ENCODE peak calls at places on chromosomes 7 and 10, in nine cellular contexts. J, T, L, I, Q, O, N, S and G are unnamed samples.

GRCh38 chr10:3972460-3973366 is 187.7 kb upstream of the KLF6 start:
- DNase-seq in J (no peak), T (peak), L (no peak), I (peak), Q (no peak), O (no peak), N (no peak), S (no peak), G (no peak)

GRCh38 chr10:119286983-119287612 is 79.7 kb downstream of the GRK5 start:
- DNase-seq in J (no peak), T (no peak), L (no peak), I (no peak), Q (no peak), O (no peak), N (no peak), S (no peak), G (no peak)

GRCh38 chr10:99924451-99924850 is 85.3 kb downstream of the DNMBP start:
- DNase-seq in J (no peak), T (no peak), L (no peak), I (no peak), Q (no peak), O (no peak), N (no peak), S (no peak), G (no peak)

GRCh38 chr7:18087031-18087686 is 59.5 kb upstream of the PRPS1L1 start:
- DNase-seq in J (no peak), T (no peak), L (no peak), I (no peak), Q (peak), O (no peak), N (peak), S (no peak), G (peak)

GRCh38 chr7:4513450-4513849 is 168.6 kb upstream of the FOXK1 start:
- DNase-seq in J (no peak), T (no peak), L (no peak), I (no peak), Q (no peak), O (no peak), N (no peak), S (no peak), G (no peak)

GRCh38 chr7:73885975-73886798 is 25.2 kb downstream of the TMEM270 start:
- DNase-seq in J (no peak), T (peak), L (no peak), I (peak), Q (no peak), O (no peak), N (no peak), S (no peak), G (peak)

GRCh38 chr10:97543025-97543546 is 29.5 kb upstream of the ANKRD2 start:
- DNase-seq in J (no peak), T (peak), L (no peak), I (peak), Q (peak), O (peak), N (no peak), S (peak), G (peak)

GRCh38 chr10:33481184-33481583 is 146.7 kb upstream of the NRP1 start:
- DNase-seq in J (no peak), T (no peak), L (no peak), I (no peak), Q (no peak), O (no peak), N (no peak), S (no peak), G (no peak)

GRCh38 chr10:21953585-21954057 is 49.9 kb downstream of the DNAJC1 start:
- DNase-seq in J (peak), T (peak), L (peak), I (peak), Q (peak), O (no peak), N (no peak), S (no peak), G (peak)

GRCh38 chr10:17348111-17349008 is 106.0 kb downstream of the ST8SIA6 start:
- DNase-seq in J (no peak), T (peak), L (no peak), I (peak), Q (peak), O (peak), N (no peak), S (no peak), G (peak)

GRCh38 chr7:151012031-151012692 is 12.1 kb downstream of the ATG9B start:
- DNase-seq in J (no peak), T (no peak), L (no peak), I (no peak), Q (no peak), O (no peak), N (no peak), S (no peak), G (no peak)